ENCODE peak calls at places on chromosomes 13 and 19, in four cellular contexts. E is AG10803, X is upper lobe of left lung, C is fibroblast of the aortic adventitia. Y is an unnamed sample.

GRCh38 chr13:110149036-110149435 is 157.9 kb downstream of the COL4A1 start:
- DNase-seq in X (no peak), C (peak; percentile 16), E (no peak), Y (peak; percentile 8)

GRCh38 chr13:101623469-101624209 is 171.2 kb downstream of the ITGBL1 start:
- DNase-seq in E (no peak), X (no peak), C (peak; percentile 37), Y (no peak)

GRCh38 chr13:48448963-48449614 is 36.2 kb upstream of the LPAR6 start:
- DNase-seq in E (peak; percentile 71), X (no peak), C (peak; percentile 87), Y (no peak)

GRCh38 chr19:7533281-7533819 is 2.2 kb upstream of the PNPLA6 start:
- DNase-seq in X (peak; percentile 43), E (peak; percentile 71), C (peak; percentile 74), Y (no peak)

GRCh38 chr19:2500861-2501260 is 24.9 kb downstream of the GADD45B start:
- DNase-seq in E (no peak), C (peak; percentile 55), X (peak; percentile 75), Y (no peak)

GRCh38 chr19:20858861-20859260 is 64.2 kb upstream of the ZNF85 start:
- DNase-seq in C (no peak), E (no peak), X (no peak), Y (no peak)

GRCh38 chr13:111944171-111944583 is 122.8 kb upstream of the SOX1 start:
- DNase-seq in E (no peak), X (no peak), C (no peak), Y (no peak)

GRCh38 chr19:16911046-16911445 is 22.2 kb downstream of the F2RL3 start:
- DNase-seq in C (no peak), E (no peak), X (no peak), Y (no peak)

GRCh38 chr19:43767818-43768217 is 13.0 kb downstream of the KCNN4 start:
- DNase-seq in E (no peak), X (no peak), C (peak; percentile 34), Y (no peak)

GRCh38 chr19:58575183-58576041 is 2.3 kb upstream of the MZF1 start:
- DNase-seq in X (peak; percentile 95), E (peak; percentile 91), C (peak; percentile 90), Y (peak; percentile 89)

GRCh38 chr13:51793570-51794273 is 10.2 kb downstream of the DHRS12 start:
- DNase-seq in C (peak; percentile 81), X (peak; percentile 45), E (peak; percentile 68), Y (no peak)

GRCh38 chr13:46339035-46339666 is 47.9 kb downstream of the RUBCNL start:
- DNase-seq in X (peak; percentile 55), C (peak; percentile 82), E (peak; percentile 62), Y (no peak)
- TF ChIP-seq CTCF in X (no peak), C (no peak), E (no peak), Y (no peak)

DNA sequence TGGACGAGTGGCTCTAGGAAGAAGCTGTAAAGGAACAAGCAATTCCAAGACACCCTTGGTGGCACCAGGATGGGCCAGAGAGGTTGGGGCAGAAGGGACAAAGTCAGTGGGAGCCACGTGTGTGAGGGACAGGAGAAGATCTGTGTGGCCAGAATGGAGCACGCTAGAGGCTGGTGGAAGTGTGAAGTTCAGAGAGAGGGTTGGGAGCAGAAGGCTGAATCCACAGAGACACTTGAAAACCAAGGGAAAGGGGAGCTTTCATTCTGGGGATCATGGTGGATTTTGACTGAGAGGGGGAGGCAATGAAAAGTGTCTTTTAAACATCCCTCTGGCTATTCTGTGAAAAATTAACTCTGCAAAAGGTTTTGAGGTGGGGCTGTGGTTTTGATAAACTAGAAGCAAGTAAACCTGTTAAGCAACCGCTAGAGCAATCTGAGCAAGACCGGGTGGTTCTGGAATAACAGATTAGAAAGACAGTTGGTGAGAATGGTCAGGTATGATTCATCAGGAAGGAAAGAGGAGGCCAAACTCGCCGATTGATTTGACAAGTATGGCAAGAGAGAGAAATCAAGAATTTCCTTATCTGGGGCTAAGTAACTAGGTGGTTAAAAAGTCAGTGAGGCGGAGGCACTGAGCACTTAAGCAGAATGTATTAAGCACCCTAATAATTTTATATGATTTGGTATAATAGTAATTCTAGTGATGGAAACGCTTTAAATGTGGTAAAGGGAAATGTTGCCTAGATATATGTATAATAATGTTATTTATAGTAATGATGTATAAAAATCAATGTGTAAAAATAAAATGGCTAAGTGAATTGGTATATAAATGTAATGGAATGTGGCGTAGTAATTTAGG is 140.0 kb downstream of the MYO16 start:
- DNase-seq in X (no peak), E (no peak), C (peak; percentile 2), Y (no peak)
- TF ChIP-seq CTCF in X (no peak), E (no peak), C (no peak), Y (no peak)

GRCh38 chr19:35142531-35143230 is 374 bp upstream of the FXYD7 start:
- DNase-seq in C (no peak), E (no peak), X (no peak), Y (no peak)
- TF ChIP-seq CTCF in C (peak; percentile 35), E (peak; percentile 43), X (no peak), Y (peak; percentile 81)

GRCh38 chr13:105982219-105982618 is 553.2 kb downstream of the EFNB2 start:
- DNase-seq in E (no peak), C (no peak), X (no peak), Y (no peak)
- TF ChIP-seq CTCF in E (no peak), C (no peak), X (no peak), Y (no peak)

DNA sequence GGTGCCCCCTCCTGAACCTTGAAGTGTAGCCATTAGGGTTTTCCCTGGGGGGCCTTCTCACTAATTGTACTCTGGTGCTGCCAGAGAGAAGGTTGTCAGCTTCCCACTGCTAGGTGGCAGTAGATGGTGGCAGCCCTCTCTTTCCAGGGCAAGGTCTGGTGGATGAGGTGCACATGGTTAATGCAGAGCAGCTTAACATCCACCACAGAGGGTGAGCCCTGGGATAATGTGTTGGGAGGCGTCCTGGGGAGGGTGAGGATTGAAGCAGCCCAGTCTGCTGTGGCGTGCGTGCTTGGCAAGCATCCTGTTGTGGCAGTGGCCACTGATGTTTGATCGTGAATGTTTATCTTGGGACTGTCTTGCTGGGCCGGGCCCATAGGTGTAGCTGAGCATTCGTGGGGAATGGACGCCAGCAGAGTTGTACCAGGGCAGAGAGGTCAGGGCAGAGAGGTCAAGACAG is 5.8 kb downstream of the EGLN2 start:
- DNase-seq in C (no peak), X (no peak), E (no peak), Y (no peak)
- TF ChIP-seq CTCF in C (no peak), X (no peak), E (peak; percentile 18), Y (no peak)

DNA sequence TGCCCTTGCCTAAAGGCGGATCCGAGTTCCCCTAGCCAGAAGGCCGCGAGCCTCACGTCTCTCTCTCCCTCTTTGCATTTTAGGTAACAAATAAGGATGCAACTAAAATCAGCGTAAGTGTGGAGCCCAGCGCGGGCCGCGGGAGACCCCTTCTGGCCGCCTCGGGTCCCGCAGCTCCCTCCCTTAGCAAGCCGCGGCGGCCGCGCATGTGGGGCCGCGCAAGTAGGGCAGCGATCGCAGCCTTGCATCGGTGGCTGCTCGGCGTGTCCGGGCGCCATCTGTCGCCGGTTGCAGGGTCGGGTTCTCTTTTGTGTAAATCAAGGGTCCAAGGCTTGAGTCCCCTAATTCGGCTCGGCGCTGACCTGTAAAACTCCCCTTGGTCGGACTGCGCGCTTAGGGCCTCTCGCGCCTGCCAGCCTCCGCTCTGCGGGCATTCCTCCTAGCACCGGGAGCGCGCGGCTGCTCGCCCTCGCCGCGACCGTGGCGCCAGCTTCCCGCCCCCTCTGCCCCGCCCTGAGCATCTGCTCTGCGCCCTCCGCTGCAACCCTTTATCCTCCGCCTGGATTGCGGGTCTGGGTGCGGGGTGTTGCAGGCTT is 2.7 kb downstream of the VSTM2B start:
- DNase-seq in C (peak; percentile 53), X (no peak), E (peak; percentile 61), Y (peak; percentile 87)
- TF ChIP-seq CTCF in C (peak; percentile 71), X (peak; percentile 37), E (peak; percentile 69), Y (peak; percentile 91)

DNA sequence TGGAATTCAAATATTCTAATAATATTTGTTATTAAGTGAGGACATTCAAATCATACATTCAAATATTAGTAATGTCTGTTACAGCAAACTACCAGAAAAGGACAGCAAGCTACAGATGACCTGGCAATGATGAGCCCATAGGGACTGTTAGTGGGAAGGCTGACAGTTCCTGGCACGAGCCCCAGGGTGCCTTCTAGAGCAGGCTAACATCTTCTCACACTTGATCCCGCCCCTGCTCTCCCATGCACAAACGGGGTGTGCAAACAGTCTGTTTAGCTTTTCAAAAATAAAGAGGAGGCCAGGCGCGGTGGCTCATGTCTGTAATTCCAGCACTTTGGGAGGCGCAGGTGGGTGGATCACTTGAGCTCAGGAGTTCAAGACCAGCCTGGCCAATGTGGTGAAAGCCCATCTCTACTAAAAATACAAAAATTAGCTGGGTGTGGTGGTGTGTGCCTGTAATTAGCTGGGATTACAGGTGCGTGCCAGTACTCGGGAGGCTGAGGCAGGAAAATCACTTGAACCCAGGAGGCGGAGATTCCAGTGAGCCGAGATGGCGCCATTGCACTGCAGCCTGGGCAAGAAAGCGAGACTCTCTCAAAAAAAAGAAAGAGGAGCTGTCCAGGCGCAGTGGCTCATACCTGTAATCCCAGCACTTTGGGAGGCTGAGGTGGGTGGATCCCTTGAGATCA is 9.6 kb upstream of the GARRE1 start:
- DNase-seq in E (peak; percentile 28), C (no peak), X (no peak), Y (no peak)
- TF ChIP-seq CTCF in E (no peak), C (no peak), X (no peak), Y (no peak)

GRCh38 chr19:13804830-13805683 is 9.8 kb downstream of the ZSWIM4 start:
- DNase-seq in E (no peak), C (no peak), X (no peak), Y (no peak)
- TF ChIP-seq CTCF in E (peak; percentile 11), C (peak; percentile 27), X (peak; percentile 17), Y (peak; percentile 58)